ENCODE peak calls at places on chromosomes 3 and 15, in five cellular contexts. T, O, M, N and R are unnamed samples.

GRCh38 chr15:41286665-41287333 is 45.6 kb downstream of the OIP5 start:
- DNase-seq in N (no peak), M (peak), T (no peak), O (no peak), R (no peak)

GRCh38 chr15:60444289-60444912 is 34.5 kb downstream of the ICE2 start:
- DNase-seq in M (peak), T (no peak), O (no peak), N (no peak), R (peak)

GRCh38 chr15:90955911-90956310 is 1.2 kb downstream of the RCCD1 start:
- DNase-seq in N (no peak), O (no peak), T (no peak), M (no peak), R (no peak)

GRCh38 chr3:120615863-120616599 is 19.9 kb downstream of the NDUFB4 start:
- DNase-seq in N (no peak), O (no peak), M (peak), T (no peak), R (no peak)

GRCh38 chr3:144429719-144430121 is 458.1 kb downstream of the DIPK2A start:
- DNase-seq in O (no peak), M (peak), T (no peak), N (no peak), R (peak)

GRCh38 chr15:60917469-60918130 is 311.5 kb downstream of the RORA start:
- DNase-seq in T (no peak), O (no peak), N (no peak), M (peak), R (no peak)

GRCh38 chr3:61723038-61723437 is 161.7 kb downstream of the PTPRG start:
- DNase-seq in O (no peak), M (no peak), N (no peak), T (no peak), R (no peak)

GRCh38 chr3:41318520-41318919 is 119.2 kb downstream of the CTNNB1 start:
- DNase-seq in O (no peak), M (peak), N (no peak), T (no peak), R (no peak)

GRCh38 chr3:46124216-46125143 is 83.6 kb downstream of the CCR1 start:
- DNase-seq in M (peak), O (no peak), T (no peak), N (no peak), R (no peak)

GRCh38 chr15:95260856-95261255 is 1029.5 kb downstream of the MCTP2 start:
- DNase-seq in M (no peak), O (no peak), T (no peak), N (no peak), R (no peak)

GRCh38 chr15:95262866-95263564 is 1031.7 kb downstream of the MCTP2 start:
- DNase-seq in M (peak), O (no peak), N (no peak), T (no peak), R (peak)

GRCh38 chr15:95261546-95261945 is 1030.2 kb downstream of the MCTP2 start:
- DNase-seq in M (peak), O (no peak), N (no peak), T (no peak), R (no peak)

GRCh38 chr15:95259513-95259912 is 1028.2 kb downstream of the MCTP2 start:
- DNase-seq in N (peak), O (peak), M (peak), T (no peak), R (no peak)

GRCh38 chr15:95259965-95260364 is 1028.6 kb downstream of the MCTP2 start:
- DNase-seq in O (no peak), T (no peak), N (peak), M (no peak), R (no peak)
- H3K4me3 ChIP-seq in O (no peak), T (no peak), N (no peak), M (no peak), R (no peak)

GRCh38 chr3:38490288-38490860 is 5.8 kb upstream of the EXOG start:
- DNase-seq in O (no peak), N (no peak), M (no peak), T (no peak), R (no peak)
- TF ChIP-seq CTCF in O (no peak), N (no peak), M (no peak), T (no peak), R (no peak)

DNA sequence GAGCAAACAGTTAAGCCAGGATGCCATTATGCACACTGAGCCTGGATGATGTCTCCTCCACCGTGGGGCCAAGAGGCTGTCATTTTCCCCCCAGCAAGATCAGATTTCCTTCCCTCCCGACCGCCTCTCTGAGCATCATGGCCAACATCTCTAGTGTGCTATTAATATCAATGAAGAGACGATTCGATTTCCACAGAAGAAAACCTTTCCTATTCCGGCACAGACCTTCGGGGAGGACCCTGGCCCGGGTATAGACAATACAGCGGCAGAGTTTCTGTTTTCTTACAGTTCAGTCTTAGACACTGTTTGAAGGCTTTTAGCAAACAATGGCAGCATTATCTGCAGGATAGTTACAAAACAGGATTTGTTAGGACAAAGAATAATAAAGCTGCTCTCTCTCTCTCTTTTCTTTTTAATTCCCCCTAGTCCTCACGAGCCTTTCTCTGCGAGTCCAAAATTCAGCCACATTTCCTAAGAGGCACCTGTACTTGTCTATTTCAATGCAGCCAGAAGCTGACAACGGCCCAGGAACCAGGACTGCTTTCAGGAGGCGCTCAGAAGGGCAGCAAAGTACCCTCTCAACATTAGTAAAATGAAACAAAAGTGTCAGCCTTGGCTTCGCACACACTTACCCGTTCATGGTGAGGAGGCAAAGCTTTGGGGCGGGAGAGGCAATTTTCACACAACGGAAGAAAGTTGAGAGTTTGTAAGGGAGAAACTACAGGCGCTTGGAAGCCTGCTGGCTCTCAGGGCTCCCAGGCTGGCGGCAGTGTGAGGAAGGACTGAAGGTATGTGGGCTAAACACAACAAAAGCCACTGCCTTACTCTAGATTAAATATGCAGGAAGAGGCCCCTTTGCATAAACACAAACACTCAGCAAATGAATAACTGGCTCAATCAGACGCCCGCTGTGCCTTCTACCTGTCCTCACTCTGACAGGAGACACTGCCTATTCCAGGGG is 278.0 kb downstream of the FOXP1 start:
- DNase-seq in O (no peak), T (no peak), M (peak), N (no peak), R (no peak)
- H3K4me3 ChIP-seq in O (peak), T (peak), M (peak), N (no peak), R (no peak)

GRCh38 chr15:54101664-54102270 is 123.5 kb downstream of the UNC13C start:
- DNase-seq in O (no peak), T (no peak), M (no peak), N (no peak), R (no peak)
- TF ChIP-seq CTCF in O (no peak), T (no peak), M (no peak), N (no peak), R (no peak)

DNA sequence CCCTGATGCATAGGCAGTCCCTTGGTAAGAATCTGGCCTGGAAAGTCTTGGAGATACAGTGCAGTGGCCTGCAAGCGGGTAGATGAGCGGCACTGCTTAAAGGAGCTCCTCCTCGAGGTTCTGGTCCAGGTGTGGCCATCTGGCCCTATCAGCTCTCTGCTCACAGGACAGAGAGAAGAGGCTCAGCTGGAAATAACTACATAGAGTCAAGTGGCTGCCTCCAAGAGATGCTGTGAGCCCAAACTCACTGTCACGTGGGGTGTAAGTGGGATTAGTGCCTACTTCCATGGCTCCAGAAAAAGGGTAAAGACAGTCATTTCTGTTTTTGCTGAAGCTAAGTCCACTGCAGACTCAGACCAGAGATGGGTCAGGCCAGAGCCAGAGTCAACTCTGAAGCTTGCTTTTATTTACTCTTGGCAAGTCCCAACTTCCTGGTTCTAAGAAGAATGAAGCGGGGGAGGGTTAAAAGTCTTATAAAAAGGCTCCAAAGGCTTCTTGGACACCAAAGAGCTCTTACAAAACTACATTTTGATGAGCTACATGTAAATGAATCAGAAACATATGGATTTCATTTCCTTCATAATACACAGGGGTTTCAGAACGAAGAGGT is 77.2 kb downstream of the PDZRN3 start:
- DNase-seq in N (no peak), M (peak), O (no peak), T (no peak), R (peak)
- H3K4me3 ChIP-seq in N (no peak), M (peak), O (no peak), T (no peak), R (peak)

DNA sequence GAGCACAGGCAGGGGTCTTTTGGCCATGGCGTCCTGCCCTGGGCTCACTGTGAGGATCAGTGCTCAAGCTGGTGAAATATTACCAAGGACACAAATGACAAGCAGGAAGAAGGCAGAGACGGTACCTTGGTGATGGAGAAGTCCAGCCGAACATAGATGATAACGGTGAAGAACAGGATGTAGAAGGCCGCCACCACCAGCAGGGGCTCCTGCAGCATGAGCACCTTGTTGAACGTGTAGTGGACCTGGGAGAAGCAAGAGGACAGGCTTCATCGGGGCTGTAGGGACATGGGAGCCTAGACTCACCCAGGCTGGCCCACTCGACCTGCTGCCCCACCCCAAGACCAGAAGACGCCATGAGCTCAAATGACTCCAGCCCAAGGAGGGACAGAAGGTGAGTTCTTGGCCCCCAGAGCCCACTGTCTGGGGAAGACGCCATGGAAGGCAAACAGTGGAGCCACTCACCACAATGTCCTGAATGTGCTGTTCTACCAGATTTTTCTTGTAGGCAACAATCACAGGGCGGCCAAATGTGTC is 25.1 kb downstream of the RPN1 start:
- DNase-seq in N (no peak), O (no peak), T (no peak), M (no peak), R (no peak)
- TF ChIP-seq CTCF in N (no peak), O (no peak), T (no peak), M (no peak), R (no peak)

DNA sequence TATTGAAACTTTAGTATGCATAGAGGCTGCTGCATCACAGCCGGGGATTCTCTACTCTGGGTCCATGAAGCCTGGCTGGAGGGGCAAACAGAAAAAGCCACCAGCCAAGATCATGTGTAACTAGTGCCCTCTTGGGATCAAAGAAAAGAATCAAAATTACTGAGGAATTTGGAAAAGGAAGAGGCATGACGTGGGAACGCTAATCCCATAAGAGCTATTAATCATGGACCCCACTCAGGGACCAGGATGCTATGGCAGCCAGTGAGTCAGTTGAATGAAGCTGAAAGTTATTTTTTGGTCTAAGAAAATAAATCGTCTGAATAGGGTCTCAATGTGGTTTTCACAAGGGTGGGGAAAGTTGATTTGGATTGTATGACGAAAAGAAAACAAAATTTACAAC is 1165.1 kb downstream of the ROBO2 start:
- DNase-seq in O (no peak), M (peak), T (no peak), N (no peak), R (peak)
- H3K4me3 ChIP-seq in O (no peak), M (no peak), T (no peak), N (no peak), R (no peak)

GRCh38 chr3:178795349-178795748 is 259.1 kb downstream of the KCNMB2 start:
- DNase-seq in T (no peak), O (no peak), M (no peak), N (no peak), R (no peak)
- TF ChIP-seq CTCF in T (no peak), O (no peak), M (no peak), N (no peak), R (no peak)

GRCh38 chr15:65530318-65531111 is at the start of gene HACD3:
- DNase-seq in O (peak), M (peak), N (peak), T (no peak), R (no peak)

GRCh38 chr15:65533057-65533752 is 2.9 kb downstream of the HACD3 start:
- DNase-seq in O (no peak), M (no peak), N (peak), T (no peak), R (no peak)

GRCh38 chr15:65529754-65530317 is 427 bp upstream of the HACD3 start:
- DNase-seq in O (no peak), M (no peak), T (no peak), N (no peak), R (no peak)

GRCh38 chr15:65535192-65535591 is 4.9 kb downstream of the HACD3 start:
- DNase-seq in N (no peak), O (no peak), M (no peak), T (no peak), R (no peak)

DNA sequence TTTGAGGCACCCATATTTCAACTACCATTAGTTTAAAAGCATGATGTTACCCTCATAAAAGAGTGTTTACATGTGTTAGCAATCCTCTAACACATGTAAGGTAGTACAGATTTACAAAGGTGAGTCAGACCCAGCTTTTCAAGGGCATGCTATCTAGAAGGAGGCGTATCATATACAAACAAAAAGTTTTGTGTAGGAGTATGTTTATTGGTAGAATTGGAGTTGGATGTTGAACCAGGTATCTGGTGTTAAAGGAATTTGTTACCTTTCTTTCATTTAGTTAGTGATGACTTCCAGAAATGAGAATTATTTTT is 2.4 kb downstream of the HACD3 start:
- DNase-seq in T (no peak), O (no peak), N (no peak), M (peak), R (no peak)
- H3K4me3 ChIP-seq in T (no peak), O (no peak), N (no peak), M (no peak), R (no peak)

GRCh38 chr3:194574639-194575483 is 58.4 kb downstream of the TMEM44 start:
- DNase-seq in O (no peak), N (peak), T (no peak), M (peak), R (no peak)
- TF ChIP-seq CTCF in O (no peak), N (peak), T (no peak), M (peak), R (peak)